ENCODE peak calls at places on chromosomes 2 and 18, in four cellular contexts. W is K562, Z is SK-N-SH, I is HepG2. M is an unnamed sample.
A peak's percentile ranks its signal among the peaks of the same experiment; 100 is the strongest.

GRCh38 chr2:309148-309969 is 21.5 kb upstream of the ALKAL2 start:
- DNase-seq in I (no peak), Z (no peak), W (no peak), M (peak; percentile 53)

GRCh38 chr2:207472343-207473202 is 57.2 kb upstream of the CREB1 start:
- DNase-seq in Z (no peak), I (no peak), W (no peak), M (no peak)

GRCh38 chr18:12946549-12947354 is 1.1 kb upstream of the SEH1L start:
- DNase-seq in W (peak; percentile 51), Z (peak; percentile 36), I (peak; percentile 93), M (peak; percentile 47)

GRCh38 chr2:223941579-223942277 is 3.4 kb downstream of the WDFY1 start:
- DNase-seq in I (no peak), W (no peak), Z (no peak), M (no peak)

GRCh38 chr2:164032995-164033394 is 297.2 kb upstream of the FIGN start:
- DNase-seq in Z (no peak), I (no peak), W (no peak), M (no peak)

GRCh38 chr2:186726938-186727337 is 33.1 kb downstream of the FAM171B start:
- DNase-seq in I (no peak), Z (no peak), W (no peak), M (no peak)

GRCh38 chr2:86020984-86021383 is 84.7 kb downstream of the POLR1A start:
- DNase-seq in I (no peak), Z (no peak), W (no peak), M (no peak)

GRCh38 chr2:109724533-109725460 is 69.3 kb upstream of the RGPD5 start:
- DNase-seq in I (no peak), Z (no peak), W (no peak), M (no peak)

GRCh38 chr2:192090878-192091277 is 103.9 kb downstream of the TMEFF2 start:
- DNase-seq in W (no peak), I (no peak), Z (no peak), M (no peak)

GRCh38 chr18:76419811-76420210 is 75.2 kb downstream of the ZNF516 start:
- DNase-seq in W (no peak), Z (no peak), I (no peak), M (no peak)

GRCh38 chr2:174608866-174609214 is 11.2 kb upstream of the WIPF1 start:
- DNase-seq in W (no peak), Z (no peak), I (no peak), M (no peak)

GRCh38 chr2:74188018-74188601 is 9.4 kb upstream of the MOB1A start:
- DNase-seq in Z (no peak), I (peak; percentile 33), W (no peak), M (peak; percentile 27)

GRCh38 chr18:323253-323622 is 55.4 kb upstream of the THOC1 start:
- DNase-seq in Z (no peak), W (no peak), I (peak; percentile 87), M (no peak)

GRCh38 chr2:66428986-66429612 is 5.8 kb upstream of the MEIS1 start:
- DNase-seq in I (peak; percentile 61), W (peak; percentile 36), Z (peak; percentile 63), M (no peak)

GRCh38 chr18:41128545-41128944 is 826.5 kb upstream of the PIK3C3 start:
- DNase-seq in Z (no peak), I (no peak), W (no peak), M (no peak)

GRCh38 chr18:421236-422155 is 79.0 kb downstream of the COLEC12 start:
- DNase-seq in I (peak; percentile 14), W (no peak), Z (no peak), M (no peak)

GRCh38 chr2:73235315-73236028 is 1.4 kb downstream of the CCT7 start:
- DNase-seq in W (no peak), Z (no peak), I (no peak), M (no peak)

GRCh38 chr2:65142515-65142914 is 12.6 kb upstream of the RAB1A start:
- DNase-seq in I (no peak), W (no peak), Z (no peak), M (no peak)

GRCh38 chr2:159960413-159960812 is 102.0 kb downstream of the PLA2R1 start:
- DNase-seq in I (no peak), Z (no peak), W (no peak), M (no peak)

GRCh38 chr2:227503433-227504406 is 31.8 kb downstream of the AGFG1 start:
- DNase-seq in Z (no peak), I (peak; percentile 50), W (peak; percentile 69), M (no peak)

GRCh38 chr2:42202299-42203008 is 33.3 kb downstream of the EML4 start:
- DNase-seq in Z (no peak), I (no peak), W (no peak), M (no peak)

GRCh38 chr2:19955544-19956422 is 34.1 kb downstream of the WDR35 start:
- DNase-seq in I (peak; percentile 79), W (peak; percentile 71), Z (peak; percentile 81), M (peak; percentile 59)

GRCh38 chr2:186980787-186981550 is 132.0 kb upstream of the ZSWIM2 start:
- DNase-seq in W (no peak), Z (no peak), I (no peak), M (no peak)

GRCh38 chr2:7686016-7686385 is 768.8 kb downstream of the RNF144A start:
- DNase-seq in I (no peak), W (no peak), Z (no peak), M (no peak)

GRCh38 chr2:43707255-43707654 is 31.0 kb upstream of the C1GALT1C1L start:
- DNase-seq in W (peak; percentile 65), I (no peak), Z (no peak), M (no peak)

GRCh38 chr18:3579701-3580100 is 129.7 kb downstream of the TGIF1 start:
- DNase-seq in I (no peak), Z (no peak), W (no peak), M (no peak)

GRCh38 chr2:120446236-120447121 is 100.5 kb downstream of the INHBB start:
- DNase-seq in W (no peak), I (no peak), Z (no peak), M (no peak)

GRCh38 chr2:186542002-186542401 is 47.9 kb upstream of the ITGAV start:
- DNase-seq in W (no peak), I (no peak), Z (no peak), M (no peak)

GRCh38 chr18:44887227-44887631 is 206.5 kb downstream of the SETBP1 start:
- DNase-seq in I (no peak), W (no peak), Z (no peak), M (no peak)

GRCh38 chr2:98548920-98549818 is 59.1 kb downstream of the COA5 start:
- DNase-seq in I (no peak), Z (no peak), W (no peak), M (no peak)

GRCh38 chr2:68282814-68283812 is 30.8 kb upstream of the PPP3R1 start:
- DNase-seq in I (peak; percentile 53), W (peak; percentile 84), Z (peak; percentile 69), M (no peak)
- TF ChIP-seq FOXJ3 in I (no peak), W (no peak), Z (no peak), M (no peak)

GRCh38 chr2:15279181-15279876 is 281.8 kb downstream of the NBAS start:
- DNase-seq in I (peak; percentile 15), Z (no peak), W (no peak), M (no peak)

GRCh38 chr2:15287447-15288184 is 273.5 kb downstream of the NBAS start:
- DNase-seq in I (no peak), Z (no peak), W (no peak), M (peak; percentile 20)

GRCh38 chr2:15278296-15278695 is 282.8 kb downstream of the NBAS start:
- DNase-seq in Z (no peak), W (no peak), I (no peak), M (no peak)

GRCh38 chr2:15284601-15285000 is 276.5 kb downstream of the NBAS start:
- DNase-seq in I (no peak), W (no peak), Z (no peak), M (no peak)

GRCh38 chr2:15281681-15282080 is 279.5 kb downstream of the NBAS start:
- DNase-seq in I (no peak), Z (no peak), W (no peak), M (no peak)
- TF ChIP-seq FOXJ3 in I (no peak), Z (no peak), W (no peak), M (no peak)

GRCh38 chr2:215713393-215713792 is 277.5 kb upstream of the FN1 start:
- DNase-seq in W (no peak), Z (no peak), I (peak; percentile 72), M (no peak)
- TF ChIP-seq FOXJ3 in W (no peak), Z (no peak), I (peak; percentile 76), M (no peak)

GRCh38 chr2:56474412-56475158 is 290.8 kb downstream of the CCDC85A start:
- DNase-seq in I (no peak), Z (no peak), W (no peak), M (no peak)
- TF ChIP-seq FOXJ3 in I (no peak), Z (no peak), W (no peak), M (no peak)

DNA sequence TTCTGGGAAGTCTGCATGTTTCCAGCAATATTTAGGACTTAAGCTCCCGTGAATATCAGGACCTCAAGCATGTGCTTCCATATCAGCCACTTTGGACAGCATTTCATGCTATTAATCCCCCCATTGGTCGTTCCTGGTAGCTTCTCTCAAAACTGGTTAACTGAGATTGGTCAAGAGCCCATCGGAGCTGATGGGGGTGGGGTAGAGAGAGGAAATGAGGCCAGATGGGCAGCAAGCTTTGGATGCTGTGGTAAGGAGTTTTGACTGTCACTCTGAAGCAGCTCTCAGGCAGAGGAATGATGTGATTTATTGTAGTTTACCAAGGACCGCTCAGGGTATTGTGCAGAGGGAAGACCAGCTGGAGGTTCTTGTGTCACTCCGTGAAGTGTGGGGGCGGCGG is 81.8 kb downstream of the FAM168B start:
- DNase-seq in W (no peak), Z (no peak), I (no peak), M (no peak)
- TF ChIP-seq FOXJ3 in W (no peak), Z (no peak), I (no peak), M (no peak)

M was measured in WTC11.